ENCODE peak calls at places on chromosomes 6 and 20, in nine cellular contexts. One of them, this sample, is unnamed.

GRCh38 chr20:16821211-16822089 is 73.3 kb downstream of the OTOR start:
- DNase-seq in AG04450: no peak
- DNase-seq in GM03348: peak
- DNase-seq in dorsolateral prefrontal cortex: no peak
- DNase-seq in progenitor cell of endocrine pancreas: no peak
- DNase-seq in fibroblast of lung: peak
- DNase-seq in upper lobe of right lung: no peak
- DNase-seq in CD8-positive, alpha-beta T cell: no peak
- DNase-seq in CD8-positive, alpha-beta memory T cell: no peak
- DNase-seq in this sample: peak

GRCh38 chr6:150813993-150814359 is 51.5 kb upstream of the MTHFD1L start:
- DNase-seq in AG04450: no peak
- DNase-seq in GM03348: no peak
- DNase-seq in dorsolateral prefrontal cortex: no peak
- DNase-seq in progenitor cell of endocrine pancreas: no peak
- DNase-seq in fibroblast of lung: peak
- DNase-seq in upper lobe of right lung: no peak
- DNase-seq in CD8-positive, alpha-beta T cell: no peak
- DNase-seq in CD8-positive, alpha-beta memory T cell: no peak
- DNase-seq in this sample: no peak

GRCh38 chr20:1122388-1123315 is 4.2 kb downstream of the PSMF1 start:
- DNase-seq in AG04450: no peak
- DNase-seq in GM03348: peak
- DNase-seq in dorsolateral prefrontal cortex: no peak
- DNase-seq in progenitor cell of endocrine pancreas: no peak
- DNase-seq in fibroblast of lung: peak
- DNase-seq in upper lobe of right lung: peak
- DNase-seq in CD8-positive, alpha-beta T cell: no peak
- DNase-seq in CD8-positive, alpha-beta memory T cell: no peak
- DNase-seq in this sample: peak

GRCh38 chr20:23049933-23050838 is 714 bp upstream of the THBD start:
- DNase-seq in AG04450: no peak
- DNase-seq in GM03348: peak
- DNase-seq in dorsolateral prefrontal cortex: no peak
- DNase-seq in progenitor cell of endocrine pancreas: peak
- DNase-seq in fibroblast of lung: peak
- DNase-seq in upper lobe of right lung: peak
- DNase-seq in CD8-positive, alpha-beta T cell: no peak
- DNase-seq in CD8-positive, alpha-beta memory T cell: no peak
- DNase-seq in this sample: no peak

GRCh38 chr20:54276577-54277169 is 68.8 kb downstream of the PFDN4 start:
- DNase-seq in AG04450: no peak
- DNase-seq in GM03348: no peak
- DNase-seq in dorsolateral prefrontal cortex: no peak
- DNase-seq in progenitor cell of endocrine pancreas: no peak
- DNase-seq in fibroblast of lung: no peak
- DNase-seq in upper lobe of right lung: no peak
- DNase-seq in CD8-positive, alpha-beta T cell: no peak
- DNase-seq in CD8-positive, alpha-beta memory T cell: no peak
- DNase-seq in this sample: no peak

GRCh38 chr6:52243282-52243893 is 912 bp downstream of the IL17F start:
- DNase-seq in AG04450: no peak
- DNase-seq in GM03348: no peak
- DNase-seq in dorsolateral prefrontal cortex: no peak
- DNase-seq in progenitor cell of endocrine pancreas: no peak
- DNase-seq in fibroblast of lung: no peak
- DNase-seq in upper lobe of right lung: no peak
- DNase-seq in CD8-positive, alpha-beta T cell: no peak
- DNase-seq in CD8-positive, alpha-beta memory T cell: no peak
- DNase-seq in this sample: peak

GRCh38 chr6:168574699-168575195 is 133.8 kb downstream of the SMOC2 start:
- DNase-seq in AG04450: no peak
- DNase-seq in GM03348: no peak
- DNase-seq in dorsolateral prefrontal cortex: no peak
- DNase-seq in progenitor cell of endocrine pancreas: no peak
- DNase-seq in fibroblast of lung: no peak
- DNase-seq in upper lobe of right lung: no peak
- DNase-seq in CD8-positive, alpha-beta T cell: no peak
- DNase-seq in CD8-positive, alpha-beta memory T cell: no peak
- DNase-seq in this sample: no peak

GRCh38 chr20:32189691-32190607 is 17.6 kb downstream of the PLAGL2 start:
- DNase-seq in AG04450: no peak
- DNase-seq in GM03348: peak
- DNase-seq in dorsolateral prefrontal cortex: peak
- DNase-seq in progenitor cell of endocrine pancreas: peak
- DNase-seq in fibroblast of lung: peak
- DNase-seq in upper lobe of right lung: peak
- DNase-seq in CD8-positive, alpha-beta T cell: no peak
- DNase-seq in CD8-positive, alpha-beta memory T cell: peak
- DNase-seq in this sample: no peak

GRCh38 chr20:50762045-50762422 is 30.7 kb downstream of the PARD6B start:
- DNase-seq in AG04450: no peak
- DNase-seq in GM03348: no peak
- DNase-seq in dorsolateral prefrontal cortex: no peak
- DNase-seq in progenitor cell of endocrine pancreas: no peak
- DNase-seq in fibroblast of lung: no peak
- DNase-seq in upper lobe of right lung: peak
- DNase-seq in CD8-positive, alpha-beta T cell: no peak
- DNase-seq in CD8-positive, alpha-beta memory T cell: no peak
- DNase-seq in this sample: no peak

GRCh38 chr6:7201732-7202541 is 94.2 kb downstream of the RREB1 start:
- DNase-seq in AG04450: no peak
- DNase-seq in GM03348: no peak
- DNase-seq in dorsolateral prefrontal cortex: peak
- DNase-seq in progenitor cell of endocrine pancreas: no peak
- DNase-seq in fibroblast of lung: no peak
- DNase-seq in upper lobe of right lung: peak
- DNase-seq in CD8-positive, alpha-beta T cell: no peak
- DNase-seq in CD8-positive, alpha-beta memory T cell: no peak
- DNase-seq in this sample: no peak

GRCh38 chr20:63130654-63131577 is 85.0 kb downstream of the YTHDF1 start:
- DNase-seq in AG04450: no peak
- DNase-seq in GM03348: no peak
- DNase-seq in dorsolateral prefrontal cortex: no peak
- DNase-seq in progenitor cell of endocrine pancreas: no peak
- DNase-seq in fibroblast of lung: no peak
- DNase-seq in upper lobe of right lung: peak
- DNase-seq in CD8-positive, alpha-beta T cell: no peak
- DNase-seq in CD8-positive, alpha-beta memory T cell: peak
- DNase-seq in this sample: no peak

GRCh38 chr6:19231878-19232519 is 605.2 kb upstream of the ID4 start:
- DNase-seq in AG04450: no peak
- DNase-seq in GM03348: no peak
- DNase-seq in dorsolateral prefrontal cortex: peak
- DNase-seq in progenitor cell of endocrine pancreas: no peak
- DNase-seq in fibroblast of lung: peak
- DNase-seq in upper lobe of right lung: no peak
- DNase-seq in CD8-positive, alpha-beta T cell: no peak
- DNase-seq in CD8-positive, alpha-beta memory T cell: no peak
- DNase-seq in this sample: no peak

GRCh38 chr6:40754481-40755045 is 167.4 kb upstream of the LRFN2 start:
- DNase-seq in AG04450: no peak
- DNase-seq in GM03348: no peak
- DNase-seq in dorsolateral prefrontal cortex: no peak
- DNase-seq in progenitor cell of endocrine pancreas: no peak
- DNase-seq in fibroblast of lung: no peak
- DNase-seq in upper lobe of right lung: no peak
- DNase-seq in CD8-positive, alpha-beta T cell: no peak
- DNase-seq in CD8-positive, alpha-beta memory T cell: no peak
- DNase-seq in this sample: no peak

GRCh38 chr6:146770275-146770964 is 171.6 kb downstream of the ADGB start:
- DNase-seq in AG04450: no peak
- DNase-seq in GM03348: no peak
- DNase-seq in dorsolateral prefrontal cortex: no peak
- DNase-seq in progenitor cell of endocrine pancreas: no peak
- DNase-seq in fibroblast of lung: no peak
- DNase-seq in upper lobe of right lung: no peak
- DNase-seq in CD8-positive, alpha-beta T cell: no peak
- DNase-seq in CD8-positive, alpha-beta memory T cell: no peak
- DNase-seq in this sample: no peak

GRCh38 chr6:144953552-144954240 is 668.6 kb downstream of the UTRN start:
- DNase-seq in AG04450: no peak
- DNase-seq in GM03348: peak
- DNase-seq in dorsolateral prefrontal cortex: no peak
- DNase-seq in progenitor cell of endocrine pancreas: no peak
- DNase-seq in fibroblast of lung: no peak
- DNase-seq in upper lobe of right lung: no peak
- DNase-seq in CD8-positive, alpha-beta T cell: no peak
- DNase-seq in CD8-positive, alpha-beta memory T cell: no peak
- DNase-seq in this sample: peak

GRCh38 chr6:23611776-23612381 is 514.1 kb upstream of the NRSN1 start:
- DNase-seq in AG04450: no peak
- DNase-seq in GM03348: no peak
- DNase-seq in dorsolateral prefrontal cortex: no peak
- DNase-seq in progenitor cell of endocrine pancreas: no peak
- DNase-seq in fibroblast of lung: no peak
- DNase-seq in upper lobe of right lung: no peak
- DNase-seq in CD8-positive, alpha-beta T cell: no peak
- DNase-seq in CD8-positive, alpha-beta memory T cell: no peak
- DNase-seq in this sample: no peak

GRCh38 chr6:162713926-162714759 is 13.4 kb downstream of the PRKN start:
- DNase-seq in AG04450: no peak
- DNase-seq in GM03348: no peak
- DNase-seq in dorsolateral prefrontal cortex: no peak
- DNase-seq in progenitor cell of endocrine pancreas: no peak
- DNase-seq in fibroblast of lung: no peak
- DNase-seq in upper lobe of right lung: no peak
- DNase-seq in CD8-positive, alpha-beta T cell: no peak
- DNase-seq in CD8-positive, alpha-beta memory T cell: no peak
- DNase-seq in this sample: no peak

GRCh38 chr6:107116328-107116892 is 1.1 kb upstream of the BEND3 start:
- DNase-seq in AG04450: no peak
- DNase-seq in GM03348: no peak
- DNase-seq in dorsolateral prefrontal cortex: peak
- DNase-seq in progenitor cell of endocrine pancreas: no peak
- DNase-seq in fibroblast of lung: no peak
- DNase-seq in upper lobe of right lung: peak
- DNase-seq in CD8-positive, alpha-beta T cell: no peak
- DNase-seq in CD8-positive, alpha-beta memory T cell: no peak
- DNase-seq in this sample: no peak

GRCh38 chr6:157089258-157089657 is 234.1 kb downstream of the TMEM242 start:
- DNase-seq in AG04450: no peak
- DNase-seq in GM03348: peak
- DNase-seq in dorsolateral prefrontal cortex: no peak
- DNase-seq in progenitor cell of endocrine pancreas: no peak
- DNase-seq in fibroblast of lung: no peak
- DNase-seq in upper lobe of right lung: no peak
- DNase-seq in CD8-positive, alpha-beta T cell: no peak
- DNase-seq in CD8-positive, alpha-beta memory T cell: no peak
- DNase-seq in this sample: no peak

GRCh38 chr20:32052792-32053362 is 835 bp downstream of the HCK start:
- DNase-seq in AG04450: no peak
- DNase-seq in GM03348: no peak
- DNase-seq in dorsolateral prefrontal cortex: peak
- DNase-seq in progenitor cell of endocrine pancreas: no peak
- DNase-seq in fibroblast of lung: no peak
- DNase-seq in upper lobe of right lung: peak
- DNase-seq in CD8-positive, alpha-beta T cell: no peak
- DNase-seq in CD8-positive, alpha-beta memory T cell: no peak
- DNase-seq in this sample: no peak

GRCh38 chr6:48775157-48775556 is 664.2 kb upstream of the PTCHD4 start:
- DNase-seq in AG04450: no peak
- DNase-seq in GM03348: peak
- DNase-seq in dorsolateral prefrontal cortex: no peak
- DNase-seq in progenitor cell of endocrine pancreas: no peak
- DNase-seq in fibroblast of lung: peak
- DNase-seq in upper lobe of right lung: no peak
- DNase-seq in CD8-positive, alpha-beta T cell: no peak
- DNase-seq in CD8-positive, alpha-beta memory T cell: no peak
- DNase-seq in this sample: no peak

GRCh38 chr20:11373391-11373790 is 544.3 kb upstream of the BTBD3 start:
- DNase-seq in AG04450: no peak
- DNase-seq in GM03348: no peak
- DNase-seq in dorsolateral prefrontal cortex: no peak
- DNase-seq in progenitor cell of endocrine pancreas: no peak
- DNase-seq in fibroblast of lung: peak
- DNase-seq in upper lobe of right lung: no peak
- DNase-seq in CD8-positive, alpha-beta T cell: no peak
- DNase-seq in CD8-positive, alpha-beta memory T cell: no peak
- DNase-seq in this sample: no peak

GRCh38 chr6:2854394-2854982 is 12.8 kb upstream of the SERPINB1 start:
- DNase-seq in AG04450: no peak
- DNase-seq in GM03348: no peak
- DNase-seq in dorsolateral prefrontal cortex: no peak
- DNase-seq in progenitor cell of endocrine pancreas: no peak
- DNase-seq in fibroblast of lung: no peak
- DNase-seq in upper lobe of right lung: no peak
- DNase-seq in CD8-positive, alpha-beta T cell: no peak
- DNase-seq in CD8-positive, alpha-beta memory T cell: peak
- DNase-seq in this sample: no peak

GRCh38 chr20:63326314-63327228 is 33.6 kb downstream of the COL20A1 start:
- DNase-seq in AG04450: no peak
- DNase-seq in GM03348: no peak
- DNase-seq in dorsolateral prefrontal cortex: no peak
- DNase-seq in progenitor cell of endocrine pancreas: no peak
- DNase-seq in fibroblast of lung: no peak
- DNase-seq in upper lobe of right lung: peak
- DNase-seq in CD8-positive, alpha-beta T cell: no peak
- DNase-seq in CD8-positive, alpha-beta memory T cell: peak
- DNase-seq in this sample: no peak

GRCh38 chr6:34523441-34524206 is 32.5 kb downstream of the SPDEF start:
- DNase-seq in AG04450: no peak
- DNase-seq in GM03348: no peak
- DNase-seq in dorsolateral prefrontal cortex: no peak
- DNase-seq in progenitor cell of endocrine pancreas: no peak
- DNase-seq in fibroblast of lung: no peak
- DNase-seq in upper lobe of right lung: peak
- DNase-seq in CD8-positive, alpha-beta T cell: no peak
- DNase-seq in CD8-positive, alpha-beta memory T cell: peak
- DNase-seq in this sample: no peak

GRCh38 chr6:25883536-25883935 is 9.5 kb upstream of the SLC17A3 start:
- DNase-seq in AG04450: no peak
- DNase-seq in GM03348: no peak
- DNase-seq in dorsolateral prefrontal cortex: no peak
- DNase-seq in progenitor cell of endocrine pancreas: no peak
- DNase-seq in fibroblast of lung: peak
- DNase-seq in upper lobe of right lung: no peak
- DNase-seq in CD8-positive, alpha-beta T cell: no peak
- DNase-seq in CD8-positive, alpha-beta memory T cell: no peak
- DNase-seq in this sample: peak

GRCh38 chr6:2973656-2974055 is 2.3 kb upstream of the SERPINB6 start:
- DNase-seq in AG04450: no peak
- DNase-seq in GM03348: peak
- DNase-seq in dorsolateral prefrontal cortex: no peak
- DNase-seq in progenitor cell of endocrine pancreas: no peak
- DNase-seq in fibroblast of lung: no peak
- DNase-seq in upper lobe of right lung: no peak
- DNase-seq in CD8-positive, alpha-beta T cell: no peak
- DNase-seq in CD8-positive, alpha-beta memory T cell: no peak
- DNase-seq in this sample: no peak

GRCh38 chr6:47633141-47633540 is 65.2 kb upstream of the ADGRF4 start:
- DNase-seq in AG04450: no peak
- DNase-seq in GM03348: peak
- DNase-seq in dorsolateral prefrontal cortex: no peak
- DNase-seq in progenitor cell of endocrine pancreas: no peak
- DNase-seq in fibroblast of lung: no peak
- DNase-seq in upper lobe of right lung: no peak
- DNase-seq in CD8-positive, alpha-beta T cell: no peak
- DNase-seq in CD8-positive, alpha-beta memory T cell: no peak
- DNase-seq in this sample: peak

GRCh38 chr20:48198951-48199431 is 413.7 kb upstream of the SULF2 start:
- DNase-seq in AG04450: no peak
- DNase-seq in GM03348: no peak
- DNase-seq in dorsolateral prefrontal cortex: no peak
- DNase-seq in progenitor cell of endocrine pancreas: no peak
- DNase-seq in fibroblast of lung: no peak
- DNase-seq in upper lobe of right lung: no peak
- DNase-seq in CD8-positive, alpha-beta T cell: no peak
- DNase-seq in CD8-positive, alpha-beta memory T cell: no peak
- DNase-seq in this sample: no peak

GRCh38 chr6:25013249-25013648 is 77.5 kb upstream of the RIPOR2 start:
- DNase-seq in AG04450: no peak
- DNase-seq in GM03348: no peak
- DNase-seq in dorsolateral prefrontal cortex: no peak
- DNase-seq in progenitor cell of endocrine pancreas: no peak
- DNase-seq in fibroblast of lung: no peak
- DNase-seq in upper lobe of right lung: no peak
- DNase-seq in CD8-positive, alpha-beta T cell: no peak
- DNase-seq in CD8-positive, alpha-beta memory T cell: no peak
- DNase-seq in this sample: no peak

GRCh38 chr6:28589234-28589951 is 63.7 kb downstream of the GPX5 start:
- DNase-seq in AG04450: peak
- DNase-seq in GM03348: peak
- DNase-seq in dorsolateral prefrontal cortex: peak
- DNase-seq in progenitor cell of endocrine pancreas: peak
- DNase-seq in fibroblast of lung: peak
- DNase-seq in upper lobe of right lung: no peak
- DNase-seq in CD8-positive, alpha-beta T cell: no peak
- DNase-seq in CD8-positive, alpha-beta memory T cell: no peak
- DNase-seq in this sample: peak